ENCODE peak calls at places on chromosomes 1 and 21, in eight cellular contexts. X is fibroblast of mammary gland, G is tibial nerve, C is NB4, F is uterus, P is vagina, U is left ventricle myocardium inferior, E is thyroid gland. I is an unnamed sample.

GRCh38 chr21:35045539-35046222 is 3.4 kb downstream of the RUNX1 start:
- DNase-seq in X (no peak), G (no peak), C (no peak), F (no peak), P (peak), U (no peak), E (no peak), I (no peak)

GRCh38 chr1:224180783-224181452 is 2.1 kb upstream of the DEGS1 start:
- DNase-seq in X (no peak), G (no peak), C (no peak), F (no peak), P (no peak), U (no peak), E (no peak), I (no peak)

GRCh38 chr1:147273409-147274307 is 31.2 kb downstream of the CHD1L start:
- DNase-seq in X (peak), G (peak), C (peak), F (peak), P (no peak), U (no peak), E (peak), I (peak)

GRCh38 chr1:203545032-203545816 is 51.3 kb downstream of the OPTC start:
- DNase-seq in X (no peak), G (no peak), C (no peak), F (no peak), P (no peak), U (no peak), E (no peak), I (no peak)

GRCh38 chr1:87325982-87326738 is 2.5 kb upstream of the LMO4 start:
- DNase-seq in X (peak), G (peak), C (peak), F (peak), P (no peak), U (no peak), E (peak), I (peak)

GRCh38 chr1:67382292-67382691 is 47.9 kb downstream of the SERBP1 start:
- DNase-seq in X (peak), G (peak), C (no peak), F (no peak), P (no peak), U (no peak), E (no peak), I (no peak)

GRCh38 chr1:217574265-217574949 is 56.5 kb downstream of the GPATCH2 start:
- DNase-seq in X (no peak), G (no peak), C (no peak), F (no peak), P (no peak), U (no peak), E (no peak), I (no peak)

GRCh38 chr1:7302873-7303272 is 468.2 kb upstream of the VAMP3 start:
- DNase-seq in X (no peak), G (no peak), C (no peak), F (no peak), P (no peak), U (no peak), E (no peak), I (no peak)

GRCh38 chr1:1349256-1350012 is at the start of gene DVL1:
- DNase-seq in X (peak), G (peak), C (peak), F (peak), P (no peak), U (peak), E (peak), I (peak)

GRCh38 chr1:243658596-243659105 is 191.4 kb downstream of the AKT3 start:
- DNase-seq in X (no peak), G (no peak), C (no peak), F (no peak), P (no peak), U (no peak), E (no peak), I (no peak)

GRCh38 chr1:92441316-92442311 is 45.1 kb downstream of the GFI1 start:
- DNase-seq in X (no peak), G (no peak), C (no peak), F (no peak), P (no peak), U (no peak), E (peak), I (no peak)

GRCh38 chr1:107936498-107937481 is 28.2 kb downstream of the VAV3 start:
- DNase-seq in X (peak), G (no peak), C (peak), F (peak), P (no peak), U (no peak), E (peak), I (peak)

GRCh38 chr1:34013958-34014737 is 150.3 kb downstream of the HMGB4 start:
- DNase-seq in X (peak), G (no peak), C (peak), F (no peak), P (no peak), U (peak), E (peak), I (no peak)

GRCh38 chr1:152394151-152394550 is 19.9 kb downstream of the CRNN start:
- DNase-seq in X (no peak), G (no peak), C (no peak), F (no peak), P (no peak), U (no peak), E (no peak), I (no peak)

GRCh38 chr1:205449254-205449749 is 6.5 kb downstream of the BLACAT1 start:
- DNase-seq in X (no peak), G (no peak), C (no peak), F (no peak), P (no peak), U (no peak), E (no peak), I (no peak)

GRCh38 chr1:233025156-233025555 is 74.7 kb downstream of the NTPCR start:
- DNase-seq in X (peak), G (no peak), C (peak), F (no peak), P (no peak), U (peak), E (peak), I (peak)

GRCh38 chr1:40032240-40032891 is 8.2 kb upstream of the CAP1 start:
- DNase-seq in X (peak), G (peak), C (peak), F (peak), P (no peak), U (no peak), E (peak), I (peak)

GRCh38 chr1:65020774-65021173 is 54.4 kb upstream of the JAK1 start:
- DNase-seq in X (peak), G (no peak), C (no peak), F (no peak), P (no peak), U (no peak), E (no peak), I (peak)
- TF ChIP-seq CTCF in X (peak), G (no peak), C (peak), F (no peak), P (no peak), U (peak), E (no peak), I (peak)

GRCh38 chr21:42593007-42593814 is 60.2 kb upstream of the PDE9A start:
- DNase-seq in X (peak), G (peak), C (peak), F (peak), P (no peak), U (peak), E (peak), I (peak)
- H3K4me3 ChIP-seq in X (no peak), G (no peak), C (no peak), F (no peak), P (no peak), U (peak), E (no peak), I (no peak)

GRCh38 chr1:156992215-156992614 is 53.3 kb downstream of the ARHGEF11 start:
- DNase-seq in X (no peak), G (no peak), C (no peak), F (no peak), P (no peak), U (no peak), E (no peak), I (no peak)

GRCh38 chr1:156993426-156994147 is 52.0 kb downstream of the ARHGEF11 start:
- DNase-seq in X (no peak), G (no peak), C (no peak), F (no peak), P (no peak), U (no peak), E (no peak), I (no peak)

GRCh38 chr1:156987715-156988114 is 57.8 kb downstream of the ARHGEF11 start:
- DNase-seq in X (no peak), G (no peak), C (no peak), F (no peak), P (no peak), U (no peak), E (no peak), I (no peak)
- TF ChIP-seq CTCF in X (no peak), G (no peak), C (no peak), F (no peak), P (no peak), U (no peak), E (no peak), I (no peak)

DNA sequence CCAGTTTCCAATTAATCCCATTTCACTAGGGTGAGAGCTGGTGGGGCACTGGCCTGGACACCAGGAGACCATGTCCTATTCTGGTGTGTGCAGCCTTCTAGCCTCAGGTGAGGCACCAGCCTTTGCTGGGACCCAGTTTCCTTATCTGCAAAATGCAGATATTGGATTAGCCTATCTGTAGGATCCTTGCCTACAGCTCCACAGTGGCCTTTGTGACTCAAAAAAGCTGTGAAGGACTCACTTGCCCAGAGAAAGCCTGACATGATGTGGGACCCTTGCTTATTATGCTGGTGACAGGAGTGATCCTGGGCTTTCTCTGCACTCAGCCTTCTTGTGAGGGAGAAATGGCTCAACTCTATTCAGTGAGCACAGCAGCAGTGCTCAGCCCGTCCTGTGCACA is 32.3 kb downstream of the TENT5C start:
- DNase-seq in X (no peak), G (no peak), C (no peak), F (no peak), P (no peak), U (no peak), E (no peak), I (no peak)
- H3K4me3 ChIP-seq in X (no peak), G (no peak), C (no peak), F (no peak), P (no peak), U (no peak), E (no peak), I (no peak)